ENCODE peak calls at places on chromosomes 7 and 10, in nine cellular contexts. R, P, E, H, U, S, M, X and W are unnamed samples. For H3K27me3, the result is how much of the 10 kb centered on the place peaks cover.

GRCh38 chr7:10075866-10076265 is 897.8 kb upstream of the PHF14 start:
- DNase-seq in R (no peak), P (no peak), E (no peak), H (no peak), U (no peak), S (no peak), M (no peak), X (no peak), W (no peak)

GRCh38 chr7:37901236-37901827 is 15.3 kb downstream of the SFRP4 start:
- DNase-seq in R (no peak), P (no peak), E (no peak), H (peak), U (no peak), S (no peak), M (no peak), X (no peak), W (no peak)

GRCh38 chr10:132848951-132849545 is 63.1 kb upstream of the NKX6-2 start:
- DNase-seq in R (no peak), P (peak), E (no peak), H (no peak), U (no peak), S (no peak), M (no peak), X (no peak), W (peak)

GRCh38 chr10:102068216-102068615 is 3.1 kb downstream of the HPS6 start:
- DNase-seq in R (no peak), P (no peak), E (no peak), H (no peak), U (no peak), S (peak), M (no peak), X (peak), W (peak)

GRCh38 chr7:95544174-95544573 is 52.1 kb downstream of the PDK4 start:
- DNase-seq in R (no peak), P (no peak), E (no peak), H (no peak), U (no peak), S (no peak), M (no peak), X (no peak), W (no peak)

GRCh38 chr7:44294325-44295069 is 30.9 kb downstream of the CAMK2B start:
- DNase-seq in R (peak), P (no peak), E (no peak), H (peak), U (no peak), S (no peak), M (peak), X (peak), W (peak)

GRCh38 chr10:69451784-69452251 is 553 bp downstream of the TSPAN15 start:
- DNase-seq in R (peak), P (no peak), E (no peak), H (peak), U (no peak), S (peak), M (peak), X (peak), W (no peak)

GRCh38 chr10:80529604-80530003 is 8.1 kb upstream of the SH2D4B start:
- DNase-seq in R (no peak), P (no peak), E (no peak), H (no peak), U (peak), S (no peak), M (no peak), X (no peak), W (peak)

GRCh38 chr7:151459726-151460473 is 20.0 kb upstream of the CRYGN start:
- DNase-seq in R (peak), P (peak), E (peak), H (peak), U (peak), S (peak), M (peak), X (peak), W (peak)

GRCh38 chr10:26505491-26505890 is 67.3 kb downstream of the APBB1IP start:
- DNase-seq in R (no peak), P (no peak), E (no peak), H (no peak), U (no peak), S (no peak), M (no peak), X (no peak), W (no peak)

GRCh38 chr10:44023517-44023916 is 361.4 kb downstream of the CXCL12 start:
- DNase-seq in R (no peak), P (no peak), E (no peak), H (no peak), U (no peak), S (no peak), M (no peak), X (no peak), W (no peak)

GRCh38 chr7:116395125-116395791 is 104.3 kb upstream of the CAV2 start:
- DNase-seq in R (no peak), P (no peak), E (peak), H (no peak), U (no peak), S (no peak), M (no peak), X (no peak), W (no peak)

GRCh38 chr10:84293171-84293570 is 35.2 kb upstream of the CCSER2 start:
- DNase-seq in R (no peak), P (no peak), E (no peak), H (no peak), U (no peak), S (no peak), M (no peak), X (no peak), W (no peak)

GRCh38 chr7:38052786-38053185 is 125.3 kb upstream of the STARD3NL start:
- DNase-seq in R (no peak), P (no peak), E (no peak), H (peak), U (no peak), S (no peak), M (no peak), X (no peak), W (no peak)

GRCh38 chr7:139711991-139712753 is 65.6 kb downstream of the HIPK2 start:
- DNase-seq in R (no peak), P (no peak), E (no peak), H (no peak), U (no peak), S (no peak), M (no peak), X (no peak), W (no peak)

GRCh38 chr10:110931769-110932381 is 12.5 kb downstream of the SHOC2 start:
- DNase-seq in R (no peak), P (no peak), E (no peak), H (no peak), U (no peak), S (no peak), M (no peak), X (no peak), W (no peak)

GRCh38 chr10:36441557-36441956 is 683.8 kb upstream of the ANKRD30A start:
- DNase-seq in R (no peak), P (no peak), E (no peak), H (peak), U (peak), S (no peak), M (no peak), X (no peak), W (no peak)

GRCh38 chr7:133484135-133484534 is 231.3 kb downstream of the EXOC4 start:
- DNase-seq in R (no peak), P (no peak), E (no peak), H (no peak), U (no peak), S (no peak), M (no peak), X (no peak), W (no peak)

GRCh38 chr10:3002304-3002703 is 65.0 kb upstream of the PFKP start:
- DNase-seq in R (no peak), P (no peak), E (no peak), H (no peak), U (no peak), S (no peak), M (no peak), X (no peak), W (no peak)

GRCh38 chr7:101817031-101817929 is at the start of gene CUX1:
- DNase-seq in R (no peak), P (peak), E (no peak), H (peak), U (no peak), S (peak), M (no peak), X (peak), W (peak)

GRCh38 chr7:122327969-122328368 is 23.4 kb upstream of the FEZF1 start:
- DNase-seq in R (no peak), P (no peak), E (no peak), H (no peak), U (no peak), S (no peak), M (no peak), X (no peak), W (no peak)

GRCh38 chr10:21022821-21023220 is 125.7 kb upstream of the NEBL start:
- DNase-seq in R (no peak), P (no peak), E (no peak), H (no peak), U (no peak), S (no peak), M (no peak), X (no peak), W (no peak)

GRCh38 chr7:140592957-140593356 is 47.7 kb downstream of the DENND2A start:
- DNase-seq in R (no peak), P (no peak), E (no peak), H (no peak), U (no peak), S (no peak), M (no peak), X (no peak), W (no peak)

GRCh38 chr7:70693690-70694356 is 438.1 kb upstream of the GALNT17 start:
- DNase-seq in R (peak), P (peak), E (no peak), H (peak), U (peak), S (peak), M (peak), X (peak), W (peak)

GRCh38 chr10:32948451-32948850 is 9.6 kb downstream of the ITGB1 start:
- DNase-seq in R (no peak), P (no peak), E (no peak), H (no peak), U (no peak), S (no peak), M (no peak), X (no peak), W (no peak)
- TF ChIP-seq CTCF in R (no peak), P (no peak), E (no peak), H (no peak), U (no peak), S (no peak), M (no peak), X (no peak), W (no peak)

DNA sequence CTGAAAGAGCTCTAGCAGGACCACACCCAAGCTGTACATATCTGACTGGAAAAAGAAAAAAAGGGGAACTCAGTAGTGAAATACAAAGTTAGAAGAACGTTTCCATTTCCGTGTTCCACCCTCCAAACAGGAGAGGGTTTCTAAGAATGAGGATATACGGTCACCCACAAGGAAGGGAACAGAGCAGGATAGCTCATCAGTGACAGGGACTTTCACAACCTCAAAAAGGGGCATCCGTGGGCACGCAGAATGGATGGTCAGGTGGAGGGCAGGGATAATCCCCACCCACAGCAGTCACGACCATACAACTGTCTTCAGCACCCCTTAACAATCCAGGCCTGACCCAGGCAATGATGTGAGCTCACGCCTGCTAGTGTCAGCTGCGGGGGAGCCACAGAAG is 4.3 kb upstream of the ANKRD61 start:
- DNase-seq in R (no peak), P (no peak), E (no peak), H (no peak), U (no peak), S (no peak), M (no peak), X (no peak), W (no peak)
- H3K4me3 ChIP-seq in R (no peak), P (no peak), E (no peak), H (no peak), U (peak), S (peak), M (no peak), X (no peak), W (peak)

DNA sequence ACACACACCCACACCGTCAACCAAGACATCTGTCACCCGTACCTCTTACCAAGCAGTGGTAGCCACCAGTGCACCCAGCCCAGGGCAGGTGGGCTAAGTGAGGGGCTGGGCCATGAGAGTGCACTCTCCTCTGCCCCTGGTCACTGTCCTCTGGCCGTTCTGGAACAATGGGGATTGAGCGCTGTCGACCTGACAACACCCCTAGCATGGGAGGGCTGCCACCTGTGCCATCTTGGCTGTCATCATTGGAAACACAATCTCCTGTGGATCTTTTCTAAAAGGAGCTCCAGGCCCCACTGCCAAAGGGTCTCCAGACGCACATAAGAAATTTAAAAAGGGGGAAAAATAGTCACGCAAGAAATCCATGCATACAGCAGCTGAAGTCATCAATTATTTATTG is 80.1 kb downstream of the CTBP2 start:
- DNase-seq in R (no peak), P (no peak), E (no peak), H (no peak), U (no peak), S (no peak), M (no peak), X (no peak), W (peak)
- H3K27me3 ChIP-seq in R (under half), P (under half), E (under half), H (under half), U (under half), S (under half), M (under half), X (under half), W (under half)

GRCh38 chr10:128297709-128298457 is 171.7 kb upstream of the MKI67 start:
- DNase-seq in R (no peak), P (no peak), E (no peak), H (no peak), U (no peak), S (no peak), M (no peak), X (no peak), W (no peak)

GRCh38 chr10:128296608-128297007 is 170.4 kb upstream of the MKI67 start:
- DNase-seq in R (no peak), P (no peak), E (no peak), H (no peak), U (peak), S (no peak), M (no peak), X (no peak), W (no peak)

GRCh38 chr10:128295003-128295402 is 168.8 kb upstream of the MKI67 start:
- DNase-seq in R (no peak), P (no peak), E (no peak), H (no peak), U (no peak), S (no peak), M (no peak), X (no peak), W (no peak)
- TF ChIP-seq CTCF in R (no peak), P (no peak), E (no peak), H (no peak), U (no peak), S (no peak), M (no peak), X (no peak), W (no peak)

GRCh38 chr10:88243202-88243744 is 339.8 kb downstream of the RNLS start:
- DNase-seq in R (no peak), P (no peak), E (no peak), H (no peak), U (no peak), S (no peak), M (no peak), X (no peak), W (no peak)
- H3K4me3 ChIP-seq in R (no peak), P (no peak), E (no peak), H (peak), U (peak), S (no peak), M (no peak), X (no peak), W (peak)

GRCh38 chr10:113450046-113450445 is 102.8 kb upstream of the HABP2 start:
- DNase-seq in R (no peak), P (no peak), E (no peak), H (no peak), U (no peak), S (no peak), M (no peak), X (no peak), W (no peak)
- H3K27me3 ChIP-seq in R (under half), P (under half), E (under half), H (under half), U (half or more), S (under half), M (under half), X (under half), W (under half)

DNA sequence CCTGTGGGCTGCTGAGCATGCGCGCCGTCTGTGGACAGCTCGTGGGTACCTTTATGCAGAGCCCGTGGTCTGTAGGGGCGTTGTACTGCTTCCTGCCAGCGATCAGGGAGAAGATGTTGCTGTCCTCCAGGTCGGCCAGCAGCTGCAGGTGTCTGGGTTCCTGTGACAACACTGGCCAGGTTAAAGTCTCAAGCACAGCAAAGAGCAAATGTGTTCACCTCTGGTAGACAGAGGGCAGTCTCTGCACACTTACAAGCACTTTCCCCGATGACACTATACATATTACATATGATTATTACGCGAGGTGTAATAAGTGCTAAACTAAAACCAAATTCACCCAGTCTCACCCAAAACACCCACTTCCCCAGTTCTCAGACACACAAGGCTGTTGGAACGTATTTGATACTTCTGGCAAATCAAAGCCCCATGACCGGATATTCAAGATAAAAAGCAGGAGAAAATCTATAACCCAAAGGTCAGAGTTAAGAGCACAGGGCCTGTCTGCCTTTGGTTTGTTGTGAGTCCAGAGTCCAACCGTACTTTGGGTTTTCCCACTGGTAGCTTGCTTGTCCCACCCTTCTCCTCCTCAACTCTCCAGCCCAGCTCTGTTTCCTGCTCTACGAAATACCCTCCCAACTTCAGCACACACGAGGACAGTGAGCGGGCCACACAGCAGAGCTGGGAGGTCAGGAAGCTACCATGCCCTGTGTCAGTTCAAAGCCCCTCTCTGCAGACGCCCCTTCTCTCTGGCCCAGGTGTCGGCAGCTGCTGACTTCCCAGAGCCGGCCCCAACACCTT is 49.7 kb upstream of the DDC start:
- DNase-seq in R (no peak), P (no peak), E (no peak), H (no peak), U (no peak), S (no peak), M (no peak), X (peak), W (no peak)
- TF ChIP-seq CTCF in R (no peak), P (no peak), E (peak), H (peak), U (peak), S (peak), M (no peak), X (no peak), W (peak)